ENCODE peak calls at places on chromosomes 7 and 10, in ten cellular contexts. O, L, D, X, U, V, F, H, Q and S are unnamed samples.

GRCh38 chr10:72796042-72796441 is 97.5 kb upstream of the OIT3 start:
- DNase-seq in O (peak; percentile 50), L (no peak), D (no peak), X (no peak), U (no peak), V (no peak), F (no peak), H (no peak), Q (no peak), S (no peak)

GRCh38 chr7:5612695-5613094 is 168.8 kb downstream of the RNF216 start:
- DNase-seq in O (no peak), L (no peak), D (no peak), X (no peak), U (no peak), V (no peak), F (no peak), H (no peak), Q (no peak), S (no peak)

GRCh38 chr7:133354546-133355324 is 101.9 kb downstream of the EXOC4 start:
- DNase-seq in O (peak; percentile 8), L (no peak), D (no peak), X (no peak), U (no peak), V (peak; percentile 17), F (no peak), H (no peak), Q (no peak), S (no peak)

GRCh38 chr7:38186593-38187314 is 8.7 kb downstream of the STARD3NL start:
- DNase-seq in O (peak; percentile 83), L (no peak), D (no peak), X (no peak), U (no peak), V (peak; percentile 42), F (no peak), H (no peak), Q (no peak), S (peak; percentile 45)

GRCh38 chr10:131424836-131425506 is 113.5 kb upstream of the TCERG1L start:
- DNase-seq in O (no peak), L (no peak), D (no peak), X (no peak), U (no peak), V (no peak), F (no peak), H (no peak), Q (no peak), S (no peak)

GRCh38 chr7:11830582-11831382 is 1.2 kb downstream of the THSD7A start:
- DNase-seq in O (peak; percentile 29), L (no peak), D (no peak), X (no peak), U (no peak), V (no peak), F (no peak), H (no peak), Q (peak; percentile 47), S (peak; percentile 17)

GRCh38 chr10:61964949-61965693 is 63.6 kb downstream of the ARID5B start:
- DNase-seq in O (no peak), L (no peak), D (no peak), X (no peak), U (no peak), V (no peak), F (no peak), H (no peak), Q (no peak), S (no peak)

GRCh38 chr10:44466236-44466635 is 81.3 kb upstream of the CXCL12 start:
- DNase-seq in O (peak; percentile 65), L (no peak), D (no peak), X (no peak), U (no peak), V (no peak), F (no peak), H (no peak), Q (no peak), S (no peak)

GRCh38 chr7:98557538-98558031 is 59.5 kb upstream of the NPTX2 start:
- DNase-seq in O (no peak), L (no peak), D (no peak), X (no peak), U (no peak), V (no peak), F (no peak), H (no peak), Q (no peak), S (no peak)

GRCh38 chr10:34808789-34809745 is 6.0 kb downstream of the PARD3 start:
- DNase-seq in O (peak; percentile 56), L (peak; percentile 35), D (no peak), X (peak; percentile 32), U (no peak), V (peak; percentile 24), F (no peak), H (no peak), Q (no peak), S (peak; percentile 92)

GRCh38 chr7:7696458-7697119 is 21.8 kb downstream of the RPA3 start:
- DNase-seq in O (peak; percentile 65), L (no peak), D (no peak), X (no peak), U (no peak), V (no peak), F (no peak), H (no peak), Q (no peak), S (peak; percentile 44)
- H3K27ac ChIP-seq in O (peak overlapping the region; percentile 48), L (no peak overlapping the region), D (peak overlapping the region; percentile 16), X (peak overlapping the region; percentile 62), U (no peak overlapping the region), V (no peak overlapping the region), F (no peak overlapping the region), H (no peak overlapping the region), Q (no peak overlapping the region), S (peak overlapping the region; percentile 69)

GRCh38 chr10:14605231-14605925 is 169.3 kb downstream of the FAM107B start:
- DNase-seq in O (peak; percentile 88), L (no peak), D (no peak), X (no peak), U (no peak), V (no peak), F (no peak), H (peak; percentile 84), Q (no peak), S (no peak)
- H3K4me3 ChIP-seq in O (peak overlapping the region; percentile 76), L (peak overlapping the region; percentile 52), D (peak overlapping the region; percentile 71), X (peak overlapping the region; percentile 49), U (no peak overlapping the region), V (peak overlapping the region; percentile 76), F (peak overlapping the region; percentile 81), H (peak overlapping the region; percentile 93), Q (no peak overlapping the region), S (no peak overlapping the region)

DNA sequence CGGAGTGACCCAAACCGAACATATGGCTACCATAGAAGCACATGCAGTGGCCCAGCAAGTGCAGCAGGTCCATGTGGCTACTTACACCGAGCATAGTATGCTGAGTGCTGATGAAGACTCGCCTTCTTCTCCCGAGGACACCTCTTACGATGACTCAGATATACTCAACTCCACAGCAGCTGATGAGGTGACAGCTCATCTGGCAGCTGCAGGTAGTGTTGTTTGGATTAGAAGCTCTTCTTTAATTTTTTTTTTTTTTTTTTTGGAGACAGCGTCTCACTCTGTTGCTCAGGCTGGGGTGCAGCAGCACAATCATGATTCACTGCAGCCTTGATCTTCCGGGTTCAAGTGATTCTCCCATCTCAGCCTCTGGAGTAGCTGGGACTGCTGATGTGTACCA is 45.8 kb downstream of the NRF1 start:
- DNase-seq in O (no peak), L (no peak), D (no peak), X (no peak), U (no peak), V (no peak), F (no peak), H (no peak), Q (no peak), S (no peak)
- H3K36me3 ChIP-seq in O (peaks cover 20% of the 10 kb centered on the region), L (no peaks in the 10 kb centered on the region), D (no peaks in the 10 kb centered on the region), X (no peaks in the 10 kb centered on the region), U (peaks cover 12% of the 10 kb centered on the region), V (peaks cover 37% of the 10 kb centered on the region), F (peaks cover 75% of the 10 kb centered on the region), H (peaks cover 52% of the 10 kb centered on the region), Q (peaks cover 2% of the 10 kb centered on the region), S (peaks cover 21% of the 10 kb centered on the region)

GRCh38 chr10:112183329-112184051 is at the start of gene GPAM:
- DNase-seq in O (peak; percentile 94), L (peak; percentile 94), D (peak; percentile 98), X (peak; percentile 95), U (peak; percentile 95), V (peak; percentile 94), F (peak; percentile 94), H (peak; percentile 94), Q (peak; percentile 85), S (peak; percentile 94)
- H3K27ac ChIP-seq in O (peak within 1 kb of the TSS; percentile 83), L (no peak within 1 kb of the TSS), D (peak within 1 kb of the TSS; percentile 78), X (peak within 1 kb of the TSS; percentile 63), U (peak within 1 kb of the TSS; percentile 78), V (peak within 1 kb of the TSS; percentile 71), F (no peak within 1 kb of the TSS), H (peak within 1 kb of the TSS; percentile 63), Q (peak within 1 kb of the TSS; percentile 12), S (peak within 1 kb of the TSS; percentile 14)

DNA sequence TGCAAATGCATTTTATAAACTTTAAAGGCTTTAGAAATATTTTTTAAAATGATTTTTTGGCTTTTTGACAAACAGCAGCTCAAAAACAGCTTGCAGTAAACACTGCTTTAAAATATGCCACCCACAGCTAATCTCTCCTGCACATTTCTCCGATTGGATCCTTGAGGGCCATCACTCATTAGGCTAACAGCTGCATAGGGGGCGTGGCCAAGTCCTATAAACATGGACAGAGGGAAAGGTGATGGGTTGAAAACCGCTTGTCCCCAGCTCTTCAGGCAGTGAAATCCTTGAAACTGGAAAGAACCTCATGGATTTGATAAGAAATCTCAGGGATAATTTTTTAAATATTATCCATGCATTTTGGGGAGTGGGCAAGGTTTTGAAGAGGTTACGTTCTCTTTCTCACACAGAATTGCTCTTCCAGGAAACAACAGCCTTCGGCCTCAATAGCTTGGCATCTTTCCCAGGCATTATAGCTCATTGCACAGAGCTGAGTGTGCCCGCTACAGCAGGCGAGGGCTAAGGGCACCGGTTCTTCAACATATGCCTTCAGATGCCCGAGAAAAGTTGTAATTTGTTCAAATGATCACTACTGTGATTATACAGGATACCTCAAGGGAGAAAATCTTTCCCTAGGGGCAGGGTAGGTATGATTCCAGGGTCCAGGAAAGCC is 1.7 kb downstream of the PLEKHS1 start:
- DNase-seq in O (no peak), L (no peak), D (peak; percentile 72), X (no peak), U (no peak), V (peak; percentile 44), F (no peak), H (no peak), Q (no peak), S (peak; percentile 3)
- H3K4me3 ChIP-seq in O (no peak overlapping the region), L (no peak overlapping the region), D (peak overlapping the region; percentile 20), X (no peak overlapping the region), U (no peak overlapping the region), V (no peak overlapping the region), F (no peak overlapping the region), H (no peak overlapping the region), Q (no peak overlapping the region), S (no peak overlapping the region)

DNA sequence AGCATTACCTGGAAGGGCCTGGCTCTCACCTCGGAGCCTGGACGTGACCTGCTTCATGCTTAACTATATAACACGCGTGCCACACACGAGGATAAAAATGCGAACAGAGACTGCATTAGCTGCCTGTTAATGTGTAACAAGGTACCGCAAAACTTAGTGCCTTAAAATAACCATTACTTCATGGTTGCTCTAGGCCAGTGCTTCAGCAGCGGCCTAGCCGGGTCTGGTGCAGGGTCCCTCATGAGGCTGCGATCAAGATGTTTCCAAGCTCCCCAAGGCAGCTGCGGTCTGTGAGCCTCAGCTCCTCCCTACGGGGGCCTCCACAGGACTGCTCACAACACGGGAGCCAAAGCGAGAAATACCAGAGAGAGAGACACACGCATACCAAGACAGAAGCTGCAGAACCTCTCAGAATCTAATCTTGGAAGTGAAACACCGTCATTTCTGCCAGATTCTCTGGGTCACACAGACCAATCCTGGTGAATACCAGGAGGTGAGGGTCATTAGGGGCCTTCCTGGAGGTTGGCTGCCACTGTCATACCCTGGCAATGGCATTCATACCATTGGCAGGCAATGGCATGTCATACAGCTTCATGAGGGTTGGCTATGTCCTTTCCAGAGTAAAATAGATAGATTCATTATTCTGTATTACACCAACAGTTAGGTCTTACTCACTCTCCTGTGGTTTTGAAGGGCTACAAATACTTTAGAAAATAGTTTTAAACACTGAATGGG is 94.5 kb downstream of the HIPK2 start:
- DNase-seq in O (peak; percentile 58), L (no peak), D (peak; percentile 35), X (no peak), U (no peak), V (no peak), F (no peak), H (no peak), Q (no peak), S (no peak)
- H3K36me3 ChIP-seq in O (peaks cover 7% of the 10 kb centered on the region), L (no peaks in the 10 kb centered on the region), D (no peaks in the 10 kb centered on the region), X (no peaks in the 10 kb centered on the region), U (no peaks in the 10 kb centered on the region), V (no peaks in the 10 kb centered on the region), F (no peaks in the 10 kb centered on the region), H (no peaks in the 10 kb centered on the region), Q (no peaks in the 10 kb centered on the region), S (no peaks in the 10 kb centered on the region)